ENCODE peak calls at places on chromosomes 4 and X, in seven cellular contexts. M is GM04504, D is GDM1, N is left kidney, C is left cardiac atrium, I is nucleus accumbens, V is EL. Q is an unnamed sample.

GRCh38 chr4:158964114-158964727 is 138.7 kb upstream of the RAPGEF2 start:
- DNase-seq in M (no peak), D (no peak), N (no peak), C (no peak), I (no peak), V (no peak), Q (no peak)

GRCh38 chr4:80033581-80033980 is 39.4 kb downstream of the ANTXR2 start:
- DNase-seq in M (no peak), D (no peak), N (no peak), C (no peak), I (no peak), V (no peak), Q (no peak)

GRCh38 chrX:41664307-41665299 is 24.2 kb upstream of the GPR34 start:
- DNase-seq in M (no peak), D (no peak), N (no peak), C (no peak), I (no peak), V (no peak), Q (no peak)

GRCh38 chrX:68403060-68403459 is 30.2 kb downstream of the OPHN1 start:
- DNase-seq in M (no peak), D (no peak), N (no peak), C (no peak), I (no peak), V (no peak), Q (no peak)

GRCh38 chr4:107838138-107838618 is 13.4 kb downstream of the SGMS2 start:
- DNase-seq in M (peak; percentile 17), D (no peak), N (no peak), C (no peak), I (no peak), V (no peak), Q (no peak)

GRCh38 chr4:55107054-55107453 is 18.3 kb downstream of the KDR start:
- DNase-seq in M (no peak), D (no peak), N (no peak), C (no peak), I (no peak), V (no peak), Q (no peak)

GRCh38 chrX:128020701-128021100 is 31.5 kb downstream of the ACTRT1 start:
- DNase-seq in M (no peak), D (no peak), N (no peak), C (no peak), I (no peak), V (no peak), Q (peak; percentile 71)

GRCh38 chr4:109183851-109184345 is 118.6 kb downstream of the COL25A1 start:
- DNase-seq in M (no peak), D (no peak), N (no peak), C (no peak), I (no peak), V (no peak), Q (no peak)

GRCh38 chr4:78845469-78845868 is 69.3 kb downstream of the BMP2K start:
- DNase-seq in M (no peak), D (no peak), N (no peak), C (no peak), I (no peak), V (no peak), Q (no peak)

GRCh38 chr4:138816883-138817282 is 198.7 kb upstream of the NOCT start:
- DNase-seq in M (no peak), D (no peak), N (no peak), C (no peak), I (no peak), V (no peak), Q (no peak)

GRCh38 chr4:177632481-177632880 is 190.2 kb upstream of the AGA start:
- DNase-seq in M (no peak), D (no peak), N (no peak), C (no peak), I (no peak), V (no peak), Q (no peak)

GRCh38 chr4:152572417-152573086 is 36.7 kb upstream of the FBXW7 start:
- DNase-seq in M (no peak), D (no peak), N (no peak), C (no peak), I (no peak), V (peak; percentile 33), Q (peak; percentile 56)

GRCh38 chrX:12979630-12980015 is 4.7 kb downstream of the TMSB4X start:
- DNase-seq in M (no peak), D (no peak), N (no peak), C (no peak), I (no peak), V (no peak), Q (no peak)

GRCh38 chrX:115588180-115588579 is 27.2 kb downstream of the PLS3 start:
- DNase-seq in M (no peak), D (no peak), N (no peak), C (no peak), I (no peak), V (no peak), Q (no peak)

Q was measured in LNCaP clone FGC.